ENCODE peak calls at places on chromosomes 11 and 22, in seven cellular contexts. One of them, this sample, is unnamed.

GRCh38 chr11:13366266-13367026 is 88.9 kb downstream of the BMAL1 start:
- DNase-seq in PC-3: no peak
- DNase-seq in cardiac fibroblast: no peak
- DNase-seq in ovary: no peak
- DNase-seq in bronchial epithelial cell: no peak
- DNase-seq in sigmoid colon: no peak
- DNase-seq in thyroid gland: no peak
- DNase-seq in this sample: no peak

GRCh38 chr11:61390161-61390560 is 2.2 kb upstream of the TMEM216 start:
- DNase-seq in sigmoid colon: no peak
- DNase-seq in PC-3: no peak
- DNase-seq in thyroid gland: no peak
- DNase-seq in ovary: no peak
- DNase-seq in cardiac fibroblast: no peak
- DNase-seq in bronchial epithelial cell: no peak
- DNase-seq in this sample: no peak

GRCh38 chr11:88012456-88012855 is 162.8 kb downstream of the RAB38 start:
- DNase-seq in thyroid gland: no peak
- DNase-seq in ovary: no peak
- DNase-seq in PC-3: no peak
- DNase-seq in bronchial epithelial cell: no peak
- DNase-seq in cardiac fibroblast: no peak
- DNase-seq in sigmoid colon: no peak
- DNase-seq in this sample: no peak

GRCh38 chr22:39251762-39252460 is 7.1 kb upstream of the PDGFB start:
- DNase-seq in bronchial epithelial cell: peak; percentile 71
- DNase-seq in cardiac fibroblast: no peak
- DNase-seq in thyroid gland: no peak
- DNase-seq in sigmoid colon: no peak
- DNase-seq in PC-3: peak; percentile 88
- DNase-seq in ovary: no peak
- DNase-seq in this sample: no peak

GRCh38 chr11:48063424-48063978 is 83.1 kb downstream of the PTPRJ start:
- DNase-seq in PC-3: peak; percentile 88
- DNase-seq in ovary: peak; percentile 44
- DNase-seq in thyroid gland: peak; percentile 50
- DNase-seq in cardiac fibroblast: peak; percentile 95
- DNase-seq in bronchial epithelial cell: peak; percentile 27
- DNase-seq in sigmoid colon: peak; percentile 75
- DNase-seq in this sample: no peak

GRCh38 chr11:75142714-75143419 is 8.0 kb upstream of the SLCO2B1 start:
- DNase-seq in cardiac fibroblast: peak; percentile 95
- DNase-seq in PC-3: peak; percentile 94
- DNase-seq in ovary: peak; percentile 42
- DNase-seq in thyroid gland: peak; percentile 40
- DNase-seq in sigmoid colon: peak; percentile 88
- DNase-seq in bronchial epithelial cell: peak; percentile 89
- DNase-seq in this sample: peak; percentile 75

GRCh38 chr22:28920757-28921584 is 37.6 kb downstream of the ZNRF3 start:
- DNase-seq in ovary: no peak
- DNase-seq in PC-3: no peak
- DNase-seq in thyroid gland: no peak
- DNase-seq in cardiac fibroblast: no peak
- DNase-seq in bronchial epithelial cell: no peak
- DNase-seq in sigmoid colon: no peak
- DNase-seq in this sample: peak; percentile 73

GRCh38 chr11:134759314-134759713 is 347.3 kb upstream of the B3GAT1 start:
- DNase-seq in PC-3: no peak
- DNase-seq in thyroid gland: no peak
- DNase-seq in sigmoid colon: no peak
- DNase-seq in bronchial epithelial cell: no peak
- DNase-seq in ovary: no peak
- DNase-seq in cardiac fibroblast: no peak
- DNase-seq in this sample: no peak

GRCh38 chr22:30654361-30654760 is 13.3 kb downstream of the DUSP18 start:
- DNase-seq in cardiac fibroblast: no peak
- DNase-seq in sigmoid colon: no peak
- DNase-seq in PC-3: no peak
- DNase-seq in thyroid gland: no peak
- DNase-seq in bronchial epithelial cell: no peak
- DNase-seq in ovary: no peak
- DNase-seq in this sample: no peak

GRCh38 chr11:369336-370018 is at the start of gene B4GALNT4:
- DNase-seq in bronchial epithelial cell: no peak
- DNase-seq in thyroid gland: no peak
- DNase-seq in sigmoid colon: no peak
- DNase-seq in PC-3: peak; percentile 43
- DNase-seq in cardiac fibroblast: peak; percentile 29
- DNase-seq in ovary: peak; percentile 72
- DNase-seq in this sample: no peak

GRCh38 chr11:46356911-46357482 is 9.7 kb downstream of the DGKZ start:
- DNase-seq in cardiac fibroblast: peak; percentile 70
- DNase-seq in ovary: no peak
- DNase-seq in sigmoid colon: no peak
- DNase-seq in bronchial epithelial cell: peak; percentile 84
- DNase-seq in PC-3: no peak
- DNase-seq in thyroid gland: no peak
- DNase-seq in this sample: no peak

GRCh38 chr11:63212742-63213141 is 30.7 kb downstream of the SLC22A25 start:
- DNase-seq in ovary: no peak
- DNase-seq in bronchial epithelial cell: peak; percentile 4
- DNase-seq in sigmoid colon: no peak
- DNase-seq in cardiac fibroblast: peak; percentile 25
- DNase-seq in PC-3: peak; percentile 70
- DNase-seq in thyroid gland: no peak
- DNase-seq in this sample: peak; percentile 13
- TF ChIP-seq CTCF in ovary: no peak
- TF ChIP-seq CTCF in bronchial epithelial cell: peak; percentile 38
- TF ChIP-seq CTCF in sigmoid colon: no peak
- TF ChIP-seq CTCF in cardiac fibroblast: peak; percentile 48
- TF ChIP-seq CTCF in PC-3: peak; percentile 75
- TF ChIP-seq CTCF in thyroid gland: peak; percentile 45
- TF ChIP-seq CTCF in this sample: peak; percentile 45

GRCh38 chr22:46040471-46041465 is 63.8 kb upstream of the WNT7B start:
- DNase-seq in cardiac fibroblast: no peak
- DNase-seq in thyroid gland: no peak
- DNase-seq in ovary: peak; percentile 37
- DNase-seq in sigmoid colon: peak; percentile 60
- DNase-seq in PC-3: no peak
- DNase-seq in bronchial epithelial cell: no peak
- DNase-seq in this sample: no peak
- H3K4me3 ChIP-seq in cardiac fibroblast: no peak overlapping the region
- H3K4me3 ChIP-seq in thyroid gland: no peak overlapping the region
- H3K4me3 ChIP-seq in ovary: no peak overlapping the region
- H3K4me3 ChIP-seq in sigmoid colon: no peak overlapping the region
- H3K4me3 ChIP-seq in PC-3: no peak overlapping the region
- H3K4me3 ChIP-seq in bronchial epithelial cell: no peak overlapping the region
- H3K4me3 ChIP-seq in this sample: no peak overlapping the region

GRCh38 chr11:84993386-84993785 is 633.8 kb downstream of the DLG2 start:
- DNase-seq in PC-3: peak; percentile 63
- DNase-seq in thyroid gland: no peak
- DNase-seq in sigmoid colon: no peak
- DNase-seq in ovary: no peak
- DNase-seq in cardiac fibroblast: no peak
- DNase-seq in bronchial epithelial cell: peak; percentile 34
- DNase-seq in this sample: peak; percentile 27
- TF ChIP-seq CTCF in PC-3: peak; percentile 88
- TF ChIP-seq CTCF in thyroid gland: no peak
- TF ChIP-seq CTCF in sigmoid colon: no peak
- TF ChIP-seq CTCF in ovary: no peak
- TF ChIP-seq CTCF in cardiac fibroblast: peak; percentile 39
- TF ChIP-seq CTCF in bronchial epithelial cell: peak; percentile 55
- TF ChIP-seq CTCF in this sample: peak; percentile 38

DNA sequence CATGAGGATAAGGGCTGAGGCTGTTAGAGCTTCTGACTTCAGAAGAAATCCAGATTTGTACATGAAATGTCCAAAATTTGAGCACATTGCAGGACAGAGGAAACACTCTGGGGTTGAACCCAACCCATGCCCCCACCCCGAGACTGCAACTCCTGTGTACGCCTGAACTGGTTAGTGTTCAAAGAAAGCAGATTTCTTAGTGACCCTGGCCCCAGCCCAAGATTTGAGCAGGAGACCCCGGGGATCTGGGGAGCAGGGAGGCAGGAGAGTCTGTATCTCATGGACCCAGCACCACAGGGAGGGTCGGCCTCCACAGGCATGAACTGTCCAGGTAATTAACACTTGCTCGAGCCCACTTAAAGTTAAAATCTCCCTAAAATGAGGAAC is 69.3 kb upstream of the WNT7B start:
- DNase-seq in ovary: no peak
- DNase-seq in PC-3: no peak
- DNase-seq in thyroid gland: no peak
- DNase-seq in cardiac fibroblast: no peak
- DNase-seq in sigmoid colon: peak; percentile 66
- DNase-seq in bronchial epithelial cell: no peak
- DNase-seq in this sample: no peak
- H3K4me3 ChIP-seq in ovary: peak overlapping the region; percentile 54
- H3K4me3 ChIP-seq in PC-3: peak overlapping the region; percentile 81
- H3K4me3 ChIP-seq in thyroid gland: no peak overlapping the region
- H3K4me3 ChIP-seq in cardiac fibroblast: no peak overlapping the region
- H3K4me3 ChIP-seq in sigmoid colon: peak overlapping the region; percentile 58
- H3K4me3 ChIP-seq in bronchial epithelial cell: no peak overlapping the region
- H3K4me3 ChIP-seq in this sample: no peak overlapping the region